ENCODE peak calls at places on chromosomes 5 and 9, in five cellular contexts. D is tibial nerve, E is uterus, I is ovary, Y is IMR-90. O is an unnamed sample.

GRCh38 chr5:155676967-155677366 is 650.0 kb upstream of the SGCD start:
- DNase-seq in D (no peak), E (no peak), I (no peak), Y (no peak), O (no peak)

GRCh38 chr5:143601917-143602333 is 198.4 kb upstream of the NR3C1 start:
- DNase-seq in D (no peak), E (no peak), I (no peak), Y (no peak), O (no peak)

GRCh38 chr9:129885018-129885669 is 49.9 kb downstream of the USP20 start:
- DNase-seq in D (peak; percentile 40), E (peak; percentile 48), I (peak; percentile 48), Y (no peak), O (no peak)

GRCh38 chr5:108924457-108924961 is 176.8 kb downstream of the FER start:
- DNase-seq in D (no peak), E (no peak), I (no peak), Y (no peak), O (no peak)

GRCh38 chr9:36011379-36011778 is 25.3 kb upstream of the RECK start:
- DNase-seq in D (no peak), E (no peak), I (no peak), Y (no peak), O (no peak)

GRCh38 chr9:87610200-87611155 is 112.8 kb downstream of the DAPK1 start:
- DNase-seq in D (no peak), E (no peak), I (no peak), Y (peak; percentile 39), O (no peak)

GRCh38 chr5:180590543-180591248 is 603 bp downstream of the SCGB3A1 start:
- DNase-seq in D (no peak), E (no peak), I (no peak), Y (no peak), O (no peak)

GRCh38 chr5:123754903-123755302 is 242.9 kb downstream of the CSNK1G3 start:
- DNase-seq in D (no peak), E (no peak), I (no peak), Y (peak; percentile 34), O (no peak)

GRCh38 chr5:172848419-172848818 is 14.4 kb downstream of the ERGIC1 start:
- DNase-seq in D (no peak), E (no peak), I (no peak), Y (no peak), O (no peak)

GRCh38 chr5:172845190-172845975 is 11.3 kb downstream of the ERGIC1 start:
- DNase-seq in D (no peak), E (no peak), I (no peak), Y (no peak), O (no peak)

GRCh38 chr5:172844577-172844838 is 10.5 kb downstream of the ERGIC1 start:
- DNase-seq in D (no peak), E (no peak), I (no peak), Y (no peak), O (no peak)

GRCh38 chr5:172846249-172846648 is 12.2 kb downstream of the ERGIC1 start:
- DNase-seq in D (no peak), E (no peak), I (no peak), Y (no peak), O (no peak)

DNA sequence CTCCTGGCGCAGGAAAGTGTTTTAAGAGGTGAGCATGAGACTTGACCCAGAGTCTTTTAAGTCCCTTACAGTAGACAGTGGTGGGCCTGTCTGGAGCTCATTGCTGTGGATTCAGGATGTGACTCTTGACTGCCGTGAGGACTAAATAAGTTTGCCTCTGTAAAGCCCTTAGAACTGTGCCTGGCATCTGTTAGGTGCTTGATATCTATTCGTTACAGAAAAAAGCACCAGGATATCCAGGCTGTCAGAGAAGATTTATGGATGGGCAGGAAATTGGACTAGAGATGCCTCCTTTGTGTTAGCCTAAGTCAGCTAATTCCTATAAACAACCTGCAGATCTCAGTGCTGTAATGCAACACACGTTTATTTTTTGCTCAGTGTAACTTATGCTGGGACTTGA is 12.6 kb downstream of the ERGIC1 start:
- DNase-seq in D (no peak), E (no peak), I (no peak), Y (no peak), O (no peak)
- H3K27ac ChIP-seq in D (no peak overlapping the region), E (peak overlapping the region; percentile 18), I (no peak overlapping the region), Y (no peak overlapping the region), O (no peak overlapping the region)

GRCh38 chr5:172800088-172800551 is 29.1 kb upstream of the DUSP1 start:
- DNase-seq in D (peak; percentile 46), E (peak; percentile 44), I (peak; percentile 33), Y (peak; percentile 98), O (peak; percentile 24)
- TF ChIP-seq POLR2A in D (no peak), E (no peak), I (peak; percentile 15), Y (no peak), O (no peak)

DNA sequence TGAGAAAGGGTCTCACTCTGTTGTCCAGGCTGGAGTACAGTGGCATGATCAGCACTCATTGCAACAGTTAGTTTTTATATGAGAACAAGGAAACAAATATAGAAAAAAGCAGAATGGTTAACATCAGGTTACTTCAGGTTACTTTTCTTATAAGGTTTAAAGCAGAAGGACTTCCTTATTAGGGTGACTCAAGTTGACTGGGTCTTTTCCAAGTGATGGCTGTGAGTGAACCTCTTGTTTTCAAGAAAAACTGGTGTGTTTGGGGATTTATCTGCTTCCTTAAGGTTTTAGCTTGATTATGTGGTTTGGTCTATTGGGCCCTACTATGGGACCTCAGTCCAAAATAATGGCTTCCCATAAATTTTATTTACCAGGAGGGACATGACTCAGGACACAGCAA is 99.2 kb downstream of the ARRDC3 start:
- DNase-seq in D (peak; percentile 50), E (no peak), I (no peak), Y (peak; percentile 81), O (no peak)
- H3K27ac ChIP-seq in D (no peak overlapping the region), E (peak overlapping the region; percentile 14), I (no peak overlapping the region), Y (no peak overlapping the region), O (peak overlapping the region; percentile 66)

GRCh38 chr9:124286292-124286931 is 28.7 kb downstream of the NEK6 start:
- DNase-seq in D (no peak), E (peak; percentile 39), I (peak; percentile 48), Y (peak; percentile 98), O (no peak)
- TF ChIP-seq POLR2A in D (no peak), E (no peak), I (no peak), Y (peak; percentile 59), O (no peak)

GRCh38 chr5:138900281-138900965 is 25.3 kb upstream of the LRRTM2 start:
- DNase-seq in D (no peak), E (no peak), I (no peak), Y (peak; percentile 75), O (no peak)

GRCh38 chr5:138901716-138902115 is 26.6 kb upstream of the LRRTM2 start:
- DNase-seq in D (no peak), E (no peak), I (no peak), Y (no peak), O (no peak)

GRCh38 chr5:138909734-138910133 is 34.6 kb upstream of the LRRTM2 start:
- DNase-seq in D (no peak), E (no peak), I (no peak), Y (no peak), O (no peak)

GRCh38 chr5:138903113-138903789 is 28.1 kb upstream of the LRRTM2 start:
- DNase-seq in D (no peak), E (no peak), I (no peak), Y (peak; percentile 78), O (no peak)

GRCh38 chr5:138905541-138905940 is 30.4 kb upstream of the LRRTM2 start:
- DNase-seq in D (no peak), E (no peak), I (no peak), Y (peak; percentile 81), O (no peak)
- H3K27ac ChIP-seq in D (no peak overlapping the region), E (no peak overlapping the region), I (no peak overlapping the region), Y (no peak overlapping the region), O (no peak overlapping the region)

GRCh38 chr5:80487829-80488708 is at the start of gene FAM151B:
- DNase-seq in D (peak; percentile 29), E (peak; percentile 73), I (peak; percentile 80), Y (peak; percentile 87), O (peak; percentile 9)
- TF ChIP-seq POLR2A in D (peak; percentile 15), E (peak; percentile 45), I (no peak), Y (peak; percentile 52), O (no peak)

DNA sequence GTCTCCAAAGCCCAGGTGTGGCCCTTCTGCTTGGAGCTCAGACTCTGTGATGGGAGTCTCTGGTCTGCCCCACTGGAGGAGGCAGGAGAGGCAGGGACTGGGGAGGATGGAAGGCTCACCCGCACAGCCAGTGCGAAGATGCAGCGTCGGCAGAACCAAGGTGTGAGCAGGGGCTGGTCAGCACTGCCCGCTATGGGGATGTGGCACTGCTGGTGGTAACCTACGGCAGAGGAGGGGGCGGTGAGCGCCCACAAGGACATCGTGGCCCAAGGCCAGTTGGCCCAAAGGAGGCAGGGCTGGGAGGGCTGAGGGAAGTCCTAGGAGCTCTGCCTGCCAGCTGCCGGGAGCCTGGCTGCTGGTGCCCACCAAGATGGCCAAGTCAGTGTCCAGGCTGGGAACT is 7.3 kb downstream of the PHF19 start:
- DNase-seq in D (no peak), E (peak; percentile 47), I (peak; percentile 64), Y (no peak), O (no peak)
- H3K27ac ChIP-seq in D (peak overlapping the region; percentile 89), E (peak overlapping the region; percentile 87), I (peak overlapping the region; percentile 54), Y (peak overlapping the region; percentile 3), O (peak overlapping the region; percentile 92)

GRCh38 chr9:125284855-125285254 is 23.2 kb downstream of the GAPVD1 start:
- DNase-seq in D (no peak), E (no peak), I (no peak), Y (no peak), O (no peak)
- TF ChIP-seq POLR2A in D (no peak), E (no peak), I (no peak), Y (no peak), O (no peak)

GRCh38 chr5:42108468-42108867 is 183.4 kb downstream of the FBXO4 start:
- DNase-seq in D (no peak), E (no peak), I (no peak), Y (no peak), O (no peak)
- H3K27ac ChIP-seq in D (no peak overlapping the region), E (no peak overlapping the region), I (no peak overlapping the region), Y (no peak overlapping the region), O (no peak overlapping the region)

O was measured in esophagus squamous epithelium.